ENCODE peak calls at places on chromosomes 7 and 10, in five cellular contexts. E is fibroblast of lung, Q is A549, U is HepG2, L is lower leg skin. F is an unnamed sample.
A peak's percentile ranks its signal among the peaks of the same experiment; 100 is the strongest.

GRCh38 chr10:93580824-93581223 is 14.4 kb downstream of the FFAR4 start:
- DNase-seq in E (peak; percentile 20), Q (no peak), U (no peak), L (no peak), F (peak; percentile 37)

GRCh38 chr7:8751557-8752231 is 318.3 kb downstream of the NXPH1 start:
- DNase-seq in E (no peak), Q (no peak), U (no peak), L (no peak), F (no peak)

GRCh38 chr10:71729023-71729649 is 9.6 kb upstream of the C10orf105 start:
- DNase-seq in E (no peak), Q (peak; percentile 54), U (peak; percentile 8), L (peak; percentile 94), F (no peak)

GRCh38 chr7:101702362-101702850 is 73.3 kb upstream of the MYL10 start:
- DNase-seq in E (no peak), Q (peak; percentile 49), U (peak; percentile 56), L (no peak), F (peak; percentile 78)

GRCh38 chr7:193538-194256 is 1.3 kb downstream of the FAM20C start:
- DNase-seq in E (peak; percentile 21), Q (peak; percentile 12), U (no peak), L (no peak), F (peak; percentile 37)

GRCh38 chr7:151265351-151265931 is 16.9 kb upstream of the SMARCD3 start:
- DNase-seq in E (no peak), Q (no peak), U (no peak), L (no peak), F (no peak)

GRCh38 chr10:92742331-92743228 is 52.8 kb downstream of the HHEX start:
- DNase-seq in E (no peak), Q (no peak), U (no peak), L (no peak), F (no peak)

GRCh38 chr7:121288894-121289293 is 39.9 kb upstream of the WNT16 start:
- DNase-seq in E (peak; percentile 86), Q (no peak), U (no peak), L (no peak), F (no peak)

GRCh38 chr10:116553378-116553980 is 7.7 kb downstream of the PNLIP start:
- DNase-seq in E (no peak), Q (no peak), U (no peak), L (no peak), F (no peak)

GRCh38 chr10:88401671-88402347 is 181.3 kb downstream of the RNLS start:
- DNase-seq in E (peak; percentile 54), Q (no peak), U (no peak), L (no peak), F (no peak)

GRCh38 chr10:17548786-17549185 is 68.4 kb downstream of the HACD1 start:
- DNase-seq in E (peak; percentile 88), Q (no peak), U (no peak), L (no peak), F (no peak)

GRCh38 chr7:107711301-107711700 is 32.6 kb upstream of the CBLL1 start:
- DNase-seq in E (no peak), Q (no peak), U (no peak), L (no peak), F (no peak)

GRCh38 chr10:92990615-92991014 is 70.0 kb upstream of the CYP26C1 start:
- DNase-seq in E (no peak), Q (no peak), U (no peak), L (no peak), F (peak; percentile 66)

DNA sequence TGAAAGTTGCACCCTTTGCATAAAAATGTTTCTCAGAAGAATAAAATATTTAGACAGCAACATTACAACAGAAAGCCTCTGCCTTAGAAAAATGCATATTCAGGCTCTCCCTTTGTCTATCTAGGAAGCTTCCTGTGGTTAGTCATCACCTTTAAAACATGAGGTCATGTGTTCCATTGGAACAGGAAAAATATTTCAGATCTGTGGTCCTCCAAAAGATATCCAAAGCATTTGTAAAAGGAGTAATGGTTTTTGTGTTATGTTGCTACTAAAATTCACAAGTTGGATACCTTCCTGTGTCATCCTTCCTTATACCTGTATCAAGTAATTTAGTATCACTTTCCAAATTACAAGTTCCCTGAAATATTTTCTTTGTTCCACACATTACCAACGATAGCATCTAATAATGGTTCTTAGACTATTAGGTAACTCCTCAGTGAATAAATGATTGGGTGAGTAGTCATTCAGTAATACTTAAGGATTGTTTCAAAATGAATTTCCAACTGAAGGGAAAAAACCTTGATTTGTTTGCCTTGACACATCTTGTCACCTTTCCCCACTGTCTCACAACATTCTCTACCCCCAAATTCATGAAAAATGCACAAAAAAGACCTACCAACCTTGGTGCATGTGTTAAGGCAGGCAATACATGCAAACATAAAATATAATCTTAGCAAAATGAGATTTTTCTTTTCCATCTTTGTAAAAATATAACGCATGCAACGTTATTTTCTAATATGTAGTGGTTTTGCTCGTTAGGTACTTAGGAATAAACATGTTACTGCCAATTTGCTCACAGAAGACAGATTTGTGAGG is 19.7 kb upstream of the RHOBTB1 start:
- DNase-seq in E (peak; percentile 39), Q (no peak), U (peak; percentile 25), L (no peak), F (no peak)
- H3K4me3 ChIP-seq in E (no peak overlapping the region), Q (no peak overlapping the region), U (no peak overlapping the region), L (no peak overlapping the region), F (no peak overlapping the region)

DNA sequence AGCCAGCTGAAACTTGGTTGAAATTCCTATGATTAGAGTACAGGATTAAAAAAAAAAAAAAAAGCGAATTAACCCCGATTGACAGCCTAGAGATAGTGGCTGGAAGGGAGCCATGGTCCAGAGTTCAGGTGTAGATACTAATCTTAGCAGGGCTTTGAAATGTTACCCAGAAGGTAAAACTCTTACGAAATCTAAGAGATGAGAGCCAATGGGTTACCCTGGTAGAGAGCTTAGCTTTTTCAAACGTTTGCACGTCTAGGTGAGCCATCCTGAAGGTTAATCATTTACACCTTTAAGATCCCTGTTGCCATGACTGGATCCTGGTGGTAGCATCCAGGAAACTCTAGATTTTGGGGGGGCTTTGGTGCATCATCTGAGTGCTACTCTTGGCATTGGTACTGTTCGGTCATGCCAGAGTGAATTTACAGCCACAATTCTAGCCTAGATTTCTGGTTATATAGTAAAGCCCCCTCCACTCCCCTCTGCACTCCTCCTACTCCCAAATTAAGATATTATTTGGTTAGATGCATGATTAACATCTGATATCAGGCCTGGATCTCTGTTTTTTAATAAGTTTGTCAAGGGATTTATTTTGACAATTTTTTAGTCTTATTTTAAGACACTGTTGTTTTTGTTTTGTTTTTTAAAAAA is 1.2 kb downstream of the AGFG2 start:
- DNase-seq in E (no peak), Q (peak; percentile 55), U (peak; percentile 98), L (no peak), F (peak; percentile 80)
- H3K4me3 ChIP-seq in E (peak overlapping the region; percentile 71), Q (peak overlapping the region; percentile 68), U (peak overlapping the region; percentile 96), L (no peak overlapping the region), F (peak overlapping the region; percentile 9)

GRCh38 chr10:99525897-99526296 is 6.8 kb upstream of the NKX2-3 start:
- DNase-seq in E (no peak), Q (no peak), U (no peak), L (no peak), F (no peak)

GRCh38 chr10:99528256-99528866 is 4.4 kb upstream of the NKX2-3 start:
- DNase-seq in E (peak; percentile 48), Q (no peak), U (no peak), L (no peak), F (no peak)

GRCh38 chr10:99528867-99529285 is 3.9 kb upstream of the NKX2-3 start:
- DNase-seq in E (peak; percentile 23), Q (no peak), U (no peak), L (no peak), F (no peak)

GRCh38 chr10:99526861-99527504 is 5.8 kb upstream of the NKX2-3 start:
- DNase-seq in E (no peak), Q (no peak), U (no peak), L (no peak), F (no peak)

GRCh38 chr10:99527526-99528255 is 5.1 kb upstream of the NKX2-3 start:
- DNase-seq in E (no peak), Q (no peak), U (no peak), L (no peak), F (no peak)
- H3K4me3 ChIP-seq in E (no peak overlapping the region), Q (no peak overlapping the region), U (no peak overlapping the region), L (no peak overlapping the region), F (no peak overlapping the region)

GRCh38 chr10:6457376-6457775 is 122.7 kb downstream of the PRKCQ start:
- DNase-seq in E (no peak), Q (no peak), U (no peak), L (no peak), F (no peak)
- H3K4me3 ChIP-seq in E (no peak overlapping the region), Q (no peak overlapping the region), U (no peak overlapping the region), L (no peak overlapping the region), F (no peak overlapping the region)

DNA sequence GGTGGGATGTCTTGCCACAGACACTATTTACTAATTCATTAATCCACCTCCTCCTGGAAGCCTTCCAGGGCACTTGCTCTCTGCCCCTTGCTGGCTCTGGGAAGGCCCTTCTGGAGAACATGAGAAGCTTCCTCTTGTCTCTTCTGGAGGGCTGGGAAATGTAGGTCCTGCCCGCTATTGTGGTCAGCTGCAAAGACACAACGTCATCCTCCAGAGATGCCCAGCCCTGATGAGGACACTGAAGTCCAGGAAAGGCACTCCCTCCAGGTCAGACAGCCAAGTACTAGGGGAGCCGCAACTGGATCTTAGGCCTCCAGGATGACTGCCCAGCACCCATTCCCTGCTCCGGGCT is 9.6 kb upstream of the TACR2 start:
- DNase-seq in E (no peak), Q (no peak), U (no peak), L (no peak), F (no peak)
- H3K4me3 ChIP-seq in E (no peak overlapping the region), Q (no peak overlapping the region), U (no peak overlapping the region), L (no peak overlapping the region), F (no peak overlapping the region)

DNA sequence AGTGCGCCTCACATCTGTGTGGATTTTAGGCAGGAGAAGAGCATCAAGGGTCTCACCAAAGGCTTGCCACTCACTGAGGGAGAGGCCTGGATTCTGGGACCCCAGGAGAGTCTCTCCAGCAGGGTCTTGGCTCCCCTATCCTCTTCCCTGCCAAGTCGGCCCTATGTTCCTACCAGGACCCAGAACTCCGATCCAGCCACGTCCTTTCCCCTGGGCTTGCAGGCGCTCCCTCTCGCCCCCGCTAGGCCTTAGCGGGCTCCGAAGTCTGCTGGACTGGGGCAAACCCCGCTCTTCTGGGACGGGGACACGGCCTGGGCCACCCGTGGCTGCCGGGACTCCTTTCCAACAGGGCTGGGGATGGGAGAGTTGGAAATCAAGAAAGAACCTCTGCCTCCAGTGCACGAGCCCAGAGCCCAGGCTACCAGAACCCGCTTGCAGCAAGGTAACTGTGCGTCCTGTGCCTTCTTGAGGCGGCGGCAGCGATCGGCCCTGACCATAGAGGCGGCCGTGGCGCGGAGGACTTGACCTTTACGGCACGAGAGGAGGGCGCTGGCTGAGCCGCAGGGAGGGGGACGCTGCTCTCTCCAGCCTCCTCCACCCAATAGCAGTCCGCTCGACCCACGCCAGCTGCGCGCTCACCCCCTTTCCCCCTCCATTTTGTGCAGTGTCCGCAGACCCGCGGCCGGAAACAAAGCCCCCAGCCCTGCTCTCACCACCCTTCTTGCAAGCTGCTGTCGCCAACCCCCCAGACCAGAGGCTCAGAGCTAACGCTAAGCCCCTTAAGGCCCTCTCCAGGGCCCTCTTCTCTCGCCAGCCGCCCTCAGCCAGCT is 6.9 kb upstream of the HOXA11 start:
- DNase-seq in E (no peak), Q (no peak), U (no peak), L (peak; percentile 84), F (no peak)
- H3K4me3 ChIP-seq in E (no peak overlapping the region), Q (no peak overlapping the region), U (peak overlapping the region; percentile 9), L (no peak overlapping the region), F (peak overlapping the region; percentile 34)